ENCODE peak calls at places on chromosomes 7 and 10, in nine cellular contexts. U, Y, I, F, T, A, E, B and V are unnamed samples.

GRCh38 chr10:61626209-61626608 is 36.5 kb upstream of the CABCOCO1 start:
- DNase-seq in U (no peak), Y (no peak), I (no peak), F (no peak), T (no peak), A (no peak), E (no peak), B (no peak), V (no peak)

GRCh38 chr7:2943851-2944601 is 99.6 kb downstream of the CARD11 start:
- DNase-seq in U (no peak), Y (no peak), I (no peak), F (no peak), T (no peak), A (no peak), E (no peak), B (no peak), V (no peak)

GRCh38 chr10:29496341-29497162 is 138.2 kb downstream of the SVIL start:
- DNase-seq in U (peak; percentile 45), Y (peak; percentile 89), I (peak; percentile 51), F (peak; percentile 19), T (peak; percentile 63), A (peak; percentile 83), E (peak; percentile 87), B (peak; percentile 9), V (peak; percentile 63)

GRCh38 chr10:13816195-13816926 is 229.6 kb downstream of the PRPF18 start:
- DNase-seq in U (peak; percentile 88), Y (peak; percentile 93), I (no peak), F (no peak), T (peak; percentile 35), A (no peak), E (no peak), B (no peak), V (peak; percentile 89)

GRCh38 chr10:122099562-122099961 is 110.6 kb downstream of the TACC2 start:
- DNase-seq in U (no peak), Y (no peak), I (no peak), F (no peak), T (no peak), A (no peak), E (no peak), B (no peak), V (no peak)

GRCh38 chr10:6738464-6738824 is 158.4 kb upstream of the PRKCQ start:
- DNase-seq in U (no peak), Y (no peak), I (no peak), F (no peak), T (no peak), A (no peak), E (no peak), B (no peak), V (no peak)

GRCh38 chr7:27745064-27745583 is 5.2 kb downstream of the TAX1BP1 start:
- DNase-seq in U (peak; percentile 10), Y (no peak), I (no peak), F (no peak), T (no peak), A (no peak), E (peak; percentile 18), B (no peak), V (no peak)

GRCh38 chr10:110413049-110413783 is 84.5 kb upstream of the DUSP5 start:
- DNase-seq in U (no peak), Y (no peak), I (no peak), F (no peak), T (no peak), A (no peak), E (no peak), B (no peak), V (no peak)

GRCh38 chr10:96285331-96285752 is 14.0 kb upstream of the BLNK start:
- DNase-seq in U (no peak), Y (no peak), I (no peak), F (no peak), T (no peak), A (no peak), E (peak; percentile 45), B (no peak), V (no peak)

GRCh38 chr7:85954961-85955360 is 688.7 kb upstream of the GRM3 start:
- DNase-seq in U (no peak), Y (no peak), I (no peak), F (no peak), T (no peak), A (no peak), E (no peak), B (no peak), V (no peak)